ENCODE peak calls at places on chromosomes 1 and 21, in five cellular contexts. P, F, H, C and N are unnamed samples.

GRCh38 chr21:35995522-35996088 is 64.7 kb downstream of the SETD4 start:
- DNase-seq in H (no peak), C (no peak), F (no peak), P (no peak), N (peak; percentile 32)

GRCh38 chr1:107486365-107486764 is 345.5 kb downstream of the NTNG1 start:
- DNase-seq in P (no peak), F (no peak), H (no peak), C (no peak), N (no peak)

GRCh38 chr1:153805042-153805745 is 30.0 kb downstream of the SLC27A3 start:
- DNase-seq in C (peak; percentile 37), F (peak; percentile 98), P (no peak), H (no peak), N (no peak)

GRCh38 chr1:18365099-18365705 is 115.5 kb upstream of the KLHDC7A start:
- DNase-seq in F (no peak), P (no peak), C (no peak), H (no peak), N (no peak)

GRCh38 chr21:28827422-28827821 is 165.3 kb downstream of the LTN1 start:
- DNase-seq in F (no peak), C (no peak), H (no peak), P (no peak), N (no peak)

GRCh38 chr1:101632548-101633256 is 364.0 kb downstream of the OLFM3 start:
- DNase-seq in H (no peak), C (no peak), F (no peak), P (no peak), N (no peak)

GRCh38 chr1:10519016-10519417 is 44.3 kb downstream of the PEX14 start:
- DNase-seq in F (no peak), H (no peak), P (no peak), C (no peak), N (peak; percentile 39)

GRCh38 chr1:223741861-223742260 is 29.5 kb downstream of the CAPN2 start:
- DNase-seq in F (no peak), C (no peak), P (no peak), H (no peak), N (no peak)

GRCh38 chr21:27380303-27380702 is 413.4 kb upstream of the ADAMTS5 start:
- DNase-seq in P (no peak), H (no peak), C (no peak), F (no peak), N (no peak)

GRCh38 chr21:16454371-16454770 is 724.6 kb downstream of the USP25 start:
- DNase-seq in P (no peak), C (no peak), H (no peak), F (no peak), N (no peak)

GRCh38 chr1:92411511-92411910 is 75.2 kb downstream of the GFI1 start:
- DNase-seq in C (no peak), P (no peak), F (no peak), H (no peak), N (no peak)

GRCh38 chr1:58768971-58769808 is 14.7 kb downstream of the JUN start:
- DNase-seq in C (peak; percentile 45), H (peak; percentile 75), P (no peak), F (no peak), N (peak; percentile 56)

GRCh38 chr1:65791396-65791795 is 1.3 kb upstream of the PDE4B start:
- DNase-seq in H (no peak), F (no peak), C (no peak), P (no peak), N (no peak)

GRCh38 chr1:188825471-188825870 is 1652.2 kb downstream of the BRINP3 start:
- DNase-seq in P (no peak), H (no peak), C (no peak), F (no peak), N (no peak)

GRCh38 chr1:17289756-17290155 is 18.2 kb upstream of the PADI4 start:
- DNase-seq in C (no peak), P (no peak), F (no peak), H (no peak), N (no peak)

GRCh38 chr1:215970406-215970805 is 403.3 kb downstream of the KCTD3 start:
- DNase-seq in H (no peak), C (no peak), F (no peak), P (no peak), N (no peak)

GRCh38 chr1:227343727-227344551 is 25.6 kb upstream of the CDC42BPA start:
- DNase-seq in C (peak; percentile 32), H (no peak), F (no peak), P (no peak), N (no peak)

GRCh38 chr1:203380395-203381150 is 29.7 kb upstream of the FMOD start:
- DNase-seq in C (no peak), H (no peak), F (peak; percentile 43), P (no peak), N (no peak)

GRCh38 chr1:169044296-169044695 is 62.2 kb upstream of the ATP1B1 start:
- DNase-seq in C (no peak), H (no peak), F (peak; percentile 76), P (no peak), N (no peak)

GRCh38 chr1:216686860-216687545 is 36.2 kb downstream of the ESRRG start:
- DNase-seq in H (no peak), P (no peak), C (no peak), F (no peak), N (no peak)

GRCh38 chr1:14980801-14981200 is 172.7 kb upstream of the TMEM51 start:
- DNase-seq in F (no peak), P (no peak), H (no peak), C (no peak), N (no peak)

GRCh38 chr1:160219062-160219929 is 14.1 kb downstream of the PEA15 start:
- DNase-seq in P (no peak), F (no peak), H (no peak), C (peak; percentile 55), N (peak; percentile 45)

GRCh38 chr21:46005481-46005881 is 23.9 kb downstream of the COL6A1 start:
- DNase-seq in F (no peak), C (no peak), H (no peak), P (no peak), N (no peak)

GRCh38 chr1:65508051-65508450 is 87.6 kb downstream of the LEPR start:
- DNase-seq in P (no peak), H (no peak), C (no peak), F (no peak), N (no peak)

GRCh38 chr1:179881642-179882252 is 338 bp upstream of the TOR1AIP1 start:
- DNase-seq in F (no peak), P (peak; percentile 58), C (peak; percentile 81), H (no peak), N (peak; percentile 70)

GRCh38 chr1:66244429-66244828 is 289.5 kb upstream of the SGIP1 start:
- DNase-seq in F (no peak), C (no peak), P (no peak), H (no peak), N (no peak)

GRCh38 chr1:71836899-71837298 is 445.4 kb downstream of the NEGR1 start:
- DNase-seq in C (no peak), P (no peak), H (no peak), F (no peak), N (no peak)

GRCh38 chr1:30722175-30722537 is 1.2 kb downstream of the MATN1 start:
- DNase-seq in F (no peak), C (no peak), H (no peak), P (no peak), N (no peak)

GRCh38 chr1:30725450-30726095 is 2.2 kb upstream of the MATN1 start:
- DNase-seq in H (no peak), P (no peak), C (no peak), F (no peak), N (no peak)

GRCh38 chr1:30724655-30725421 is 1.5 kb upstream of the MATN1 start:
- DNase-seq in F (no peak), C (no peak), P (no peak), H (no peak), N (no peak)

GRCh38 chr1:30723296-30723897 is at the start of gene MATN1:
- DNase-seq in C (no peak), H (no peak), F (no peak), P (no peak), N (no peak)

GRCh38 chr1:30724175-30724574 is 790 bp upstream of the MATN1 start:
- DNase-seq in P (no peak), H (no peak), C (no peak), F (no peak), N (no peak)
- TF ChIP-seq HDAC2 in P (no peak), H (no peak), C (no peak), F (no peak), N (no peak)

GRCh38 chr1:214452152-214452806 is 99.1 kb downstream of the PTPN14 start:
- DNase-seq in H (no peak), P (no peak), F (no peak), C (no peak), N (no peak)
- H3K4me1 ChIP-seq in H (no peaks in the 10 kb centered on the region), P (peaks cover 1% of the 10 kb centered on the region), F (no peaks in the 10 kb centered on the region), C (peaks cover 65% of the 10 kb centered on the region), N (peaks cover 10% of the 10 kb centered on the region)

GRCh38 chr1:206662396-206663092 is 22.2 kb upstream of the MAPKAPK2 start:
- DNase-seq in P (no peak), H (no peak), F (no peak), C (no peak), N (no peak)

GRCh38 chr1:206666954-206667353 is 17.8 kb upstream of the MAPKAPK2 start:
- DNase-seq in F (no peak), C (no peak), P (no peak), H (no peak), N (no peak)

GRCh38 chr1:206663832-206664652 is 20.7 kb upstream of the MAPKAPK2 start:
- DNase-seq in H (peak; percentile 84), C (peak; percentile 65), P (no peak), F (no peak), N (peak; percentile 43)

GRCh38 chr1:206661161-206661820 is 23.4 kb upstream of the MAPKAPK2 start:
- DNase-seq in P (no peak), H (no peak), C (no peak), F (no peak), N (no peak)

DNA sequence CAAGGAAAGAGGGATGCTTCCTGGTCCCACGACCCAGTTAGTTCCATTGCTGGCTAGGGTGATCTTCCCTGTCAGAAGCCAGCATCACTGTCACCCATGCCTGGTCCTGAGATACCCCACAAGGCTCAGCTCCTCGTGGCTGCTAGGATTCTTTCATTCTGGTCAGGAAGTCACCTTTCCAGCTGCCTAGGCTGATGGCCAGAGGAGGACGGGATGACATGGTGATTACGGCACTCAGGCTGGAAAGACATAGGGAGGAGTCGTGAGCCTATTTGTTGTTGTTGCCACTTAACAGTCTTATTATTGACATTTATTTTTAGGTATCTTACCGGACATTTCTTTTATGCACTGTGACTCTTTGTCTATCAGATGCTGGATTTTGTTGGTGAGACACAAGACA is 20.0 kb upstream of the MAPKAPK2 start:
- DNase-seq in H (no peak), F (no peak), P (no peak), C (no peak), N (no peak)
- TF ChIP-seq HDAC2 in H (no peak), F (no peak), P (no peak), C (no peak), N (no peak)

GRCh38 chr1:85325920-85326319 is 49.5 kb upstream of the BCL10 start:
- DNase-seq in C (peak; percentile 64), P (no peak), H (no peak), F (no peak), N (peak; percentile 82)

GRCh38 chr1:85328713-85329376 is 52.4 kb upstream of the BCL10 start:
- DNase-seq in P (no peak), H (no peak), C (peak; percentile 77), F (no peak), N (peak; percentile 97)

GRCh38 chr1:85326381-85326780 is 49.9 kb upstream of the BCL10 start:
- DNase-seq in H (no peak), C (no peak), F (no peak), P (no peak), N (no peak)

GRCh38 chr1:85326851-85327250 is 50.4 kb upstream of the BCL10 start:
- DNase-seq in F (no peak), P (no peak), H (no peak), C (no peak), N (no peak)

GRCh38 chr1:85327759-85328158 is 51.3 kb upstream of the BCL10 start:
- DNase-seq in C (no peak), H (no peak), P (no peak), F (no peak), N (peak; percentile 22)
- H3K4me1 ChIP-seq in C (peaks cover 76% of the 10 kb centered on the region), H (no peaks in the 10 kb centered on the region), P (no peaks in the 10 kb centered on the region), F (peaks cover 2% of the 10 kb centered on the region), N (peaks cover 62% of the 10 kb centered on the region)